ENCODE peak calls at places on chromosomes 6 and 20, in five cellular contexts. J, N, T, V and R are unnamed samples.

GRCh38 chr6:81589465-81590313 is 162.8 kb downstream of the TENT5A start:
- DNase-seq in J (no peak), N (no peak), T (no peak), V (no peak), R (no peak)

GRCh38 chr20:2386516-2387179 is 5.9 kb downstream of the TGM6 start:
- DNase-seq in J (peak; percentile 4), N (no peak), T (no peak), V (no peak), R (no peak)

GRCh38 chr6:16481680-16482079 is 243.3 kb downstream of the GMPR start:
- DNase-seq in J (no peak), N (peak; percentile 43), T (no peak), V (no peak), R (no peak)

GRCh38 chr20:56974499-56975250 is 291.8 kb downstream of the BMP7 start:
- DNase-seq in J (peak; percentile 15), N (no peak), T (no peak), V (no peak), R (no peak)

GRCh38 chr20:48527771-48528170 is 300.0 kb downstream of the PREX1 start:
- DNase-seq in J (no peak), N (no peak), T (no peak), V (no peak), R (no peak)

GRCh38 chr6:158213925-158214674 is 46.0 kb downstream of the GTF2H5 start:
- DNase-seq in J (no peak), N (peak; percentile 25), T (peak; percentile 82), V (peak; percentile 64), R (peak; percentile 51)

GRCh38 chr6:151289399-151290007 is 49.7 kb downstream of the AKAP12 start:
- DNase-seq in J (no peak), N (no peak), T (no peak), V (no peak), R (no peak)

GRCh38 chr6:149012040-149012545 is 265.3 kb downstream of the UST start:
- DNase-seq in J (peak; percentile 100), N (no peak), T (no peak), V (no peak), R (no peak)

GRCh38 chr20:1798982-1799381 is 96.2 kb upstream of the SIRPA start:
- DNase-seq in J (no peak), N (no peak), T (no peak), V (no peak), R (no peak)

GRCh38 chr6:125597411-125598253 is 151.8 kb upstream of the HEY2 start:
- DNase-seq in J (no peak), N (no peak), T (no peak), V (no peak), R (no peak)

GRCh38 chr6:81126150-81126549 is 626.3 kb downstream of the TENT5A start:
- DNase-seq in J (peak; percentile 27), N (no peak), T (no peak), V (no peak), R (no peak)

GRCh38 chr20:43650997-43651525 is 15.9 kb upstream of the MYBL2 start:
- DNase-seq in J (no peak), N (no peak), T (no peak), V (no peak), R (no peak)

GRCh38 chr6:37783025-37783825 is 36.3 kb upstream of the ZFAND3 start:
- DNase-seq in J (no peak), N (no peak), T (peak; percentile 89), V (peak; percentile 72), R (no peak)

GRCh38 chr20:64158346-64159285 is 5.6 kb upstream of the MYT1 start:
- DNase-seq in J (no peak), N (no peak), T (peak; percentile 57), V (no peak), R (no peak)

GRCh38 chr6:103107985-103108384 is 1714.5 kb downstream of the GRIK2 start:
- DNase-seq in J (no peak), N (no peak), T (no peak), V (no peak), R (no peak)

GRCh38 chr6:4610256-4610655 is 165.9 kb upstream of the CDYL start:
- DNase-seq in J (peak; percentile 31), N (no peak), T (no peak), V (no peak), R (no peak)